ENCODE peak calls at places on chromosomes 7 and 10, in four cellular contexts. G, C, O and F are unnamed samples.

GRCh38 chr7:38863609-38864291 is 45.2 kb downstream of the VPS41 start:
- DNase-seq in G (no peak), O (no peak), C (no peak), F (no peak)

GRCh38 chr7:81801532-81801931 is 31.7 kb upstream of the HGF start:
- DNase-seq in C (no peak), G (no peak), O (no peak), F (no peak)

GRCh38 chr10:14838582-14839304 is 637 bp downstream of the HSPA14 start:
- DNase-seq in C (peak; percentile 39), O (peak; percentile 84), G (peak; percentile 5), F (peak; percentile 83)

GRCh38 chr7:123787227-123788007 is 38.6 kb upstream of the WASL start:
- DNase-seq in G (no peak), O (no peak), C (no peak), F (no peak)

GRCh38 chr10:44069573-44069972 is 315.3 kb downstream of the CXCL12 start:
- DNase-seq in O (no peak), G (no peak), C (no peak), F (no peak)

GRCh38 chr10:73414230-73414981 is 548 bp upstream of the ANXA7 start:
- DNase-seq in G (no peak), C (no peak), O (peak; percentile 30), F (no peak)

GRCh38 chr7:92402920-92403759 is 44.1 kb upstream of the GATAD1 start:
- DNase-seq in O (no peak), G (peak; percentile 59), C (no peak), F (peak; percentile 21)

GRCh38 chr7:106772655-106773108 is 92.4 kb upstream of the PIK3CG start:
- DNase-seq in C (no peak), G (peak; percentile 11), O (no peak), F (no peak)

GRCh38 chr7:33276729-33277128 is 147.4 kb downstream of the BBS9 start:
- DNase-seq in O (no peak), C (no peak), G (no peak), F (no peak)

GRCh38 chr7:2864999-2865670 is 21.0 kb upstream of the GNA12 start:
- DNase-seq in G (peak; percentile 60), C (peak; percentile 83), O (peak; percentile 92), F (peak; percentile 79)

GRCh38 chr7:20107582-20107981 is 109.6 kb downstream of the MACC1 start:
- DNase-seq in C (no peak), G (no peak), O (no peak), F (no peak)

GRCh38 chr7:50342616-50343114 is 38.1 kb downstream of the IKZF1 start:
- DNase-seq in O (no peak), G (no peak), C (no peak), F (peak; percentile 25)

GRCh38 chr7:101775181-101775580 is 42.2 kb upstream of the CUX1 start:
- DNase-seq in O (no peak), G (no peak), C (no peak), F (no peak)

GRCh38 chr10:60208676-60209269 is 180.9 kb downstream of the ANK3 start:
- DNase-seq in C (no peak), O (no peak), G (no peak), F (peak; percentile 71)

GRCh38 chr10:54797636-54798395 is 3.2 kb downstream of the PCDH15 start:
- DNase-seq in C (no peak), O (no peak), G (no peak), F (no peak)

GRCh38 chr10:60413306-60414012 is 23.8 kb upstream of the ANK3 start:
- DNase-seq in G (no peak), O (no peak), C (no peak), F (no peak)

GRCh38 chr7:115078386-115078785 is 156.5 kb downstream of the MDFIC start:
- DNase-seq in G (no peak), O (no peak), C (no peak), F (no peak)

GRCh38 chr7:44219371-44220045 is 18.7 kb downstream of the YKT6 start:
- DNase-seq in C (no peak), O (peak; percentile 63), G (no peak), F (no peak)

GRCh38 chr7:81704595-81704994 is 65.3 kb downstream of the HGF start:
- DNase-seq in C (no peak), G (no peak), O (no peak), F (no peak)

GRCh38 chr10:76177945-76178344 is 746.5 kb downstream of the LRMDA start:
- DNase-seq in C (no peak), O (peak; percentile 4), G (no peak), F (no peak)

GRCh38 chr10:6089334-6090219 is 743 bp downstream of the RBM17 start:
- DNase-seq in G (no peak), O (peak; percentile 53), C (no peak), F (peak; percentile 76)

GRCh38 chr7:111835066-111835465 is 272.8 kb upstream of the IMMP2L start:
- DNase-seq in G (peak; percentile 65), O (no peak), C (no peak), F (no peak)